ENCODE peak calls at places on chromosomes 12 and 14, in seven cellular contexts. D is HCT116, M is thyroid gland, B is transverse colon, K is uterus, R is IMR-90, P is ovary. O is an unnamed sample. For H3K4me1, the result is how much of the 10 kb centered on the place peaks cover.

GRCh38 chr14:73634333-73634833 is 10.4 kb upstream of the DNAL1 start:
- DNase-seq in D (no peak), M (peak), B (peak), K (no peak), R (no peak), P (peak), O (peak)

GRCh38 chr14:30580616-30581282 is 21.8 kb downstream of the G2E3 start:
- DNase-seq in D (no peak), M (no peak), B (no peak), K (no peak), R (peak), P (no peak), O (no peak)

GRCh38 chr12:66851134-66851533 is 172.3 kb upstream of the GRIP1 start:
- DNase-seq in D (no peak), M (no peak), B (no peak), K (no peak), R (no peak), P (no peak), O (no peak)

GRCh38 chr14:88849717-88850116 is 25.3 kb downstream of the TTC8 start:
- DNase-seq in D (no peak), M (no peak), B (no peak), K (no peak), R (no peak), P (no peak), O (no peak)

GRCh38 chr14:32683679-32684078 is 255.0 kb upstream of the NPAS3 start:
- DNase-seq in D (no peak), M (no peak), B (no peak), K (no peak), R (no peak), P (no peak), O (no peak)

GRCh38 chr14:101246894-101247853 is 314.1 kb upstream of the DIO3 start:
- DNase-seq in D (no peak), M (no peak), B (no peak), K (no peak), R (no peak), P (no peak), O (no peak)

GRCh38 chr12:120822832-120823503 is 81.2 kb downstream of the SPPL3 start:
- DNase-seq in D (no peak), M (no peak), B (no peak), K (no peak), R (no peak), P (no peak), O (no peak)

GRCh38 chr14:69091695-69092094 is 61.2 kb downstream of the DCAF5 start:
- DNase-seq in D (no peak), M (no peak), B (no peak), K (no peak), R (no peak), P (no peak), O (no peak)

GRCh38 chr12:5318874-5319273 is 113.0 kb upstream of the NTF3 start:
- DNase-seq in D (peak), M (no peak), B (peak), K (no peak), R (peak), P (no peak), O (no peak)

GRCh38 chr14:99579903-99580570 is 24.0 kb downstream of the CCDC85C start:
- DNase-seq in D (peak), M (peak), B (peak), K (no peak), R (peak), P (no peak), O (no peak)

GRCh38 chr14:64450255-64450654 is 15.0 kb upstream of the AKAP5 start:
- DNase-seq in D (no peak), M (no peak), B (no peak), K (no peak), R (no peak), P (no peak), O (no peak)

DNA sequence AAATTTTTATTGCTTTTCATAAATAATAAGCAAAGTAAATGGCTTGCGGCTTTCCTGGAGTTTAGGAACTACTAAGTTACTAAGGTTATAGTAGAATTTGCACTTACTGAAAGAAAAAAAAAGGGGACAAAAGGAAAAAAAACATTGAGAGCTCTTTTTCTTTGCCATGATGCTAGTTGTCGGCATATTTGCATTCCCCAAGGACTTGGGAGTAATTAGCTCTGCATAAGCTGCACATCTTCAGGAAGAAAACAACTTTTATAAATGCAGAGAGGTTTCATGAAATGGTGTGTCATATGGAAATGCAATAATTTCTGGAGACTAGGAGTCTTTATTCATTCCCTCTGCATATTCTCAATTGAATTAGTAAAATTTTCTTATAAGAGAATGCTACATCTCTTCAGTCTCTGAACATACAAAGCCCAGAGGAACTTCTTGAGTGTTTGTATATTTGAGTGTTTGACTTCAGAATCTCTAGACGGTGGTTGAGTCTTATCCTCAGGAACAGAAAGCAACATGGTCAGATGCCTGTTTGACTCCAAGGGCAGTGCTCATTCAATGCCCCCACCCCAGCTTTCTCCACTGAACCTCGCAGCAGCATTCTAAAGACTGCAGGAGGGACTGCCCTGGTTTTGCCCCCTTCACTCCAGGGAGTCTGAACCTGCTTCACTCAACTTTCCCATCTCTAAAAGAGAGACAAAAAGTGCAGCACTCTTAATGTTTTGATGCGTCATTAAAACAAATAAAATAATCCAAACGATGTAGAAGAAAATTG is 158.9 kb upstream of the EEA1 start:
- DNase-seq in D (no peak), M (no peak), B (no peak), K (no peak), R (no peak), P (no peak), O (no peak)
- H3K4me1 ChIP-seq in D (under half), M (under half), B (under half), K (under half), R (under half), P (under half), O (under half)

GRCh38 chr14:22505751-22506710 is 83.0 kb downstream of the DAD1 start:
- DNase-seq in D (no peak), M (no peak), B (no peak), K (no peak), R (no peak), P (no peak), O (no peak)
- TF ChIP-seq POLR2A in D (no peak), M (no peak), B (peak), K (no peak), R (no peak), P (no peak), O (no peak)

GRCh38 chr14:104989951-104990303 is 4.3 kb downstream of the CLBA1 start:
- DNase-seq in D (no peak), M (no peak), B (no peak), K (peak), R (no peak), P (no peak), O (no peak)
- TF ChIP-seq CTCF in D (no peak), M (no peak), B (no peak), K (no peak), R (no peak), P (no peak), O (no peak)

GRCh38 chr14:95261616-95262510 is 57.8 kb downstream of the CLMN start:
- DNase-seq in D (no peak), M (peak), B (no peak), K (no peak), R (no peak), P (no peak), O (no peak)
- H3K4me1 ChIP-seq in D (under half), M (under half), B (under half), K (under half), R (under half), P (under half), O (under half)

GRCh38 chr12:11949738-11950403 is 120.9 kb upstream of the BCL2L14 start:
- DNase-seq in D (no peak), M (peak), B (no peak), K (peak), R (no peak), P (no peak), O (no peak)

GRCh38 chr12:11944321-11944720 is 126.4 kb upstream of the BCL2L14 start:
- DNase-seq in D (no peak), M (no peak), B (no peak), K (no peak), R (no peak), P (no peak), O (no peak)

GRCh38 chr12:11943919-11944318 is 126.8 kb upstream of the BCL2L14 start:
- DNase-seq in D (no peak), M (no peak), B (no peak), K (no peak), R (no peak), P (no peak), O (no peak)

GRCh38 chr12:11947218-11947617 is 123.5 kb upstream of the BCL2L14 start:
- DNase-seq in D (no peak), M (no peak), B (no peak), K (no peak), R (no peak), P (no peak), O (no peak)

GRCh38 chr12:11946161-11946560 is 124.6 kb upstream of the BCL2L14 start:
- DNase-seq in D (no peak), M (no peak), B (no peak), K (no peak), R (no peak), P (no peak), O (no peak)
- TF ChIP-seq POLR2A in D (no peak), M (no peak), B (no peak), K (no peak), R (no peak), P (no peak), O (no peak)

GRCh38 chr12:123134265-123134664 is 16.6 kb downstream of the PITPNM2 start:
- DNase-seq in D (no peak), M (peak), B (no peak), K (no peak), R (no peak), P (no peak), O (no peak)
- TF ChIP-seq CTCF in D (no peak), M (no peak), B (no peak), K (no peak), R (no peak), P (no peak), O (no peak)

DNA sequence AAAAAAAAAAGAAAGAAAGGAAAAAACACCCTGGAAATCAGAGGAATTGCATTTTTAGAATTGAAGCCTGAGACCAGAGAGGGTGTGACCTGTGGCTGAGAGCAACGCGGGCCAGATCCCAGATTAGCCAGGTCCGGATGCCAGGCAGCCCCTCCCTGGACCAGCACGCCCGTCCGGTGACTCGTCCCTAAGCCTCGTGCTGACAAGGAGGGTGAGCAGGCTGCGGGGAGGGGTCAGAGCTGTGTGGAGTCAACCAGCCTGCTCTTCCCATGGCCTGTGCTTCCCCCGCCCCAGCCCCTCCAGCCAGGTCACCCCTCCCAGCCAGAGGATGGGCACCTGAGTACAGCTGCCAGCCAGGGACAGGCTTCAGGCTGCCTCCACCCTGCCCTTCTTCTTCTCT is 4.2 kb upstream of the KLC1 start:
- DNase-seq in D (peak), M (peak), B (peak), K (peak), R (peak), P (peak), O (peak)
- H3K4me1 ChIP-seq in D (under half), M (under half), B (under half), K (under half), R (under half), P (under half), O (under half)

GRCh38 chr12:46359667-46360280 is 12.8 kb downstream of the SLC38A2 start:
- DNase-seq in D (no peak), M (no peak), B (no peak), K (no peak), R (no peak), P (no peak), O (no peak)
- TF ChIP-seq POLR2A in D (no peak), M (no peak), B (peak), K (no peak), R (no peak), P (no peak), O (no peak)

GRCh38 chr14:23895480-23895879 is 58.1 kb upstream of the DHRS4 start:
- DNase-seq in D (no peak), M (no peak), B (no peak), K (no peak), R (no peak), P (no peak), O (no peak)
- TF ChIP-seq CTCF in D (peak), M (no peak), B (no peak), K (no peak), R (no peak), P (no peak), O (no peak)